ENCODE peak calls at places on chromosome 18, in six cellular contexts. One of them, this sample, is unnamed.

GRCh38 chr18:9772847-9773677 is 65.0 kb downstream of the RAB31 start:
- DNase-seq in osteoblast: no peak
- DNase-seq in tibial nerve: no peak
- DNase-seq in mesendoderm: no peak
- DNase-seq in HCT116: no peak
- DNase-seq in CD4-positive, CD25-positive, alpha-beta regulatory T cell: no peak
- DNase-seq in this sample: no peak

GRCh38 chr18:50161806-50162205 is 33.1 kb downstream of the MYO5B start:
- DNase-seq in tibial nerve: no peak
- DNase-seq in HCT116: no peak
- DNase-seq in CD4-positive, CD25-positive, alpha-beta regulatory T cell: no peak
- DNase-seq in mesendoderm: peak; percentile 22
- DNase-seq in osteoblast: no peak
- DNase-seq in this sample: no peak

GRCh38 chr18:36813753-36814130 is 15.1 kb downstream of the TPGS2 start:
- DNase-seq in mesendoderm: no peak
- DNase-seq in HCT116: no peak
- DNase-seq in osteoblast: no peak
- DNase-seq in CD4-positive, CD25-positive, alpha-beta regulatory T cell: no peak
- DNase-seq in tibial nerve: no peak
- DNase-seq in this sample: no peak

GRCh38 chr18:68803371-68803770 is 5.5 kb downstream of the CCDC102B start:
- DNase-seq in HCT116: no peak
- DNase-seq in osteoblast: no peak
- DNase-seq in tibial nerve: peak; percentile 32
- DNase-seq in mesendoderm: no peak
- DNase-seq in CD4-positive, CD25-positive, alpha-beta regulatory T cell: no peak
- DNase-seq in this sample: no peak

GRCh38 chr18:24656571-24656971 is 196.1 kb downstream of the HRH4 start:
- DNase-seq in mesendoderm: no peak
- DNase-seq in tibial nerve: no peak
- DNase-seq in HCT116: no peak
- DNase-seq in osteoblast: peak; percentile 11
- DNase-seq in CD4-positive, CD25-positive, alpha-beta regulatory T cell: no peak
- DNase-seq in this sample: no peak

GRCh38 chr18:26301681-26302080 is 75.4 kb downstream of the TAF4B start:
- DNase-seq in mesendoderm: no peak
- DNase-seq in osteoblast: no peak
- DNase-seq in CD4-positive, CD25-positive, alpha-beta regulatory T cell: no peak
- DNase-seq in tibial nerve: no peak
- DNase-seq in HCT116: no peak
- DNase-seq in this sample: no peak

GRCh38 chr18:25093131-25093530 is 258.8 kb downstream of the ZNF521 start:
- DNase-seq in mesendoderm: no peak
- DNase-seq in osteoblast: no peak
- DNase-seq in CD4-positive, CD25-positive, alpha-beta regulatory T cell: no peak
- DNase-seq in tibial nerve: no peak
- DNase-seq in HCT116: no peak
- DNase-seq in this sample: no peak

GRCh38 chr18:43534511-43534910 is 257.2 kb upstream of the SYT4 start:
- DNase-seq in tibial nerve: no peak
- DNase-seq in CD4-positive, CD25-positive, alpha-beta regulatory T cell: no peak
- DNase-seq in mesendoderm: peak; percentile 10
- DNase-seq in HCT116: no peak
- DNase-seq in osteoblast: no peak
- DNase-seq in this sample: no peak

GRCh38 chr18:56235773-56236115 is 402.6 kb downstream of the TXNL1 start:
- DNase-seq in HCT116: no peak
- DNase-seq in CD4-positive, CD25-positive, alpha-beta regulatory T cell: no peak
- DNase-seq in tibial nerve: no peak
- DNase-seq in osteoblast: no peak
- DNase-seq in mesendoderm: no peak
- DNase-seq in this sample: no peak

GRCh38 chr18:35522130-35522959 is 24.6 kb upstream of the INO80C start:
- DNase-seq in tibial nerve: no peak
- DNase-seq in mesendoderm: no peak
- DNase-seq in osteoblast: no peak
- DNase-seq in HCT116: no peak
- DNase-seq in CD4-positive, CD25-positive, alpha-beta regulatory T cell: no peak
- DNase-seq in this sample: no peak

GRCh38 chr18:48715651-48716354 is 177.0 kb downstream of the CTIF start:
- DNase-seq in mesendoderm: peak; percentile 54
- DNase-seq in HCT116: no peak
- DNase-seq in CD4-positive, CD25-positive, alpha-beta regulatory T cell: no peak
- DNase-seq in tibial nerve: peak; percentile 23
- DNase-seq in osteoblast: no peak
- DNase-seq in this sample: no peak

GRCh38 chr18:41761329-41762028 is 193.6 kb upstream of the PIK3C3 start:
- DNase-seq in mesendoderm: no peak
- DNase-seq in osteoblast: peak; percentile 85
- DNase-seq in tibial nerve: no peak
- DNase-seq in HCT116: no peak
- DNase-seq in CD4-positive, CD25-positive, alpha-beta regulatory T cell: no peak
- DNase-seq in this sample: no peak

GRCh38 chr18:54946149-54946581 is 13.1 kb downstream of the CCDC68 start:
- DNase-seq in mesendoderm: no peak
- DNase-seq in CD4-positive, CD25-positive, alpha-beta regulatory T cell: peak; percentile 47
- DNase-seq in HCT116: peak; percentile 26
- DNase-seq in tibial nerve: no peak
- DNase-seq in osteoblast: peak; percentile 38
- DNase-seq in this sample: no peak

GRCh38 chr18:58669731-58670379 is 1.4 kb upstream of the MALT1 start:
- DNase-seq in HCT116: peak; percentile 78
- DNase-seq in tibial nerve: no peak
- DNase-seq in CD4-positive, CD25-positive, alpha-beta regulatory T cell: peak; percentile 62
- DNase-seq in osteoblast: peak; percentile 44
- DNase-seq in mesendoderm: no peak
- DNase-seq in this sample: no peak

GRCh38 chr18:46946656-46947282 is 29.4 kb downstream of the KATNAL2 start:
- DNase-seq in osteoblast: peak; percentile 93
- DNase-seq in HCT116: no peak
- DNase-seq in CD4-positive, CD25-positive, alpha-beta regulatory T cell: peak; percentile 79
- DNase-seq in tibial nerve: peak; percentile 39
- DNase-seq in mesendoderm: peak; percentile 96
- DNase-seq in this sample: peak; percentile 32

GRCh38 chr18:49023938-49024341 is 73.2 kb upstream of the SMAD7 start:
- DNase-seq in tibial nerve: no peak
- DNase-seq in HCT116: no peak
- DNase-seq in mesendoderm: no peak
- DNase-seq in osteoblast: no peak
- DNase-seq in CD4-positive, CD25-positive, alpha-beta regulatory T cell: no peak
- DNase-seq in this sample: no peak

GRCh38 chr18:35713545-35713944 is 132.0 kb downstream of the GALNT1 start:
- DNase-seq in tibial nerve: no peak
- DNase-seq in mesendoderm: peak; percentile 71
- DNase-seq in CD4-positive, CD25-positive, alpha-beta regulatory T cell: no peak
- DNase-seq in HCT116: no peak
- DNase-seq in osteoblast: no peak
- DNase-seq in this sample: no peak

GRCh38 chr18:79528296-79528695 is 132.6 kb downstream of the NFATC1 start:
- DNase-seq in mesendoderm: no peak
- DNase-seq in tibial nerve: no peak
- DNase-seq in osteoblast: peak; percentile 87
- DNase-seq in CD4-positive, CD25-positive, alpha-beta regulatory T cell: no peak
- DNase-seq in HCT116: no peak
- DNase-seq in this sample: no peak

GRCh38 chr18:78979682-78980278 is at the start of gene SALL3:
- DNase-seq in tibial nerve: no peak
- DNase-seq in HCT116: no peak
- DNase-seq in CD4-positive, CD25-positive, alpha-beta regulatory T cell: no peak
- DNase-seq in mesendoderm: peak; percentile 87
- DNase-seq in osteoblast: peak; percentile 91
- DNase-seq in this sample: peak; percentile 39

GRCh38 chr18:12839057-12839525 is 44.9 kb downstream of the PTPN2 start:
- DNase-seq in HCT116: no peak
- DNase-seq in mesendoderm: no peak
- DNase-seq in CD4-positive, CD25-positive, alpha-beta regulatory T cell: peak; percentile 74
- DNase-seq in tibial nerve: no peak
- DNase-seq in osteoblast: no peak
- DNase-seq in this sample: no peak
- H3K27ac ChIP-seq in HCT116: no peak overlapping the region
- H3K27ac ChIP-seq in mesendoderm: no peak overlapping the region
- H3K27ac ChIP-seq in CD4-positive, CD25-positive, alpha-beta regulatory T cell: peak overlapping the region; percentile 83
- H3K27ac ChIP-seq in tibial nerve: no peak overlapping the region
- H3K27ac ChIP-seq in osteoblast: peak overlapping the region; percentile 68
- H3K27ac ChIP-seq in this sample: no peak overlapping the region

DNA sequence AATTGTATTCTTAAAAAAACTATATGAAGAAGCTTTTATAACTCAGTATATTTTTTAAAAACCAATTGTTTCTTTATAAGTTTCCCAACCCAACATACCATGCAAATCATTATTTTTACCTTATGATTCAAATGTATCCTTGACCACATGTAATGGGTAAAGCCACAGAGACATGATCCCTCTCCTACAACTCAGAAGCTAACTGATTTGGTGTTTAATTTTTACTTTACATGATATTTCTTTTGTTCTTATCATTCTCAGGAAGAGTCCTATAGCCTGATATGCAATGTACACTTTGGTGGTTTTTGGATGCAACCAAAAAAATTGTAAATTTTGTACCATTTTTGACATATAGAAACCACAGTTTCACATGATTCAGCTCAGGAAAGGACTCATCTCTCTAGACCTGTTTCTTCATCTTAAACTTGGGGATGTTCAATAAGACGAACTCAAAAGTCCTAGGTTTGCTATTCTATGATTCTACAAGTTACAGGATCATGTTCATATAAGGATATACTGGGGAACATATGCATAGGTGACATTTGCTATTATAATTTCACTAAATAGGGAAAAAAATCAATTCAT is 85.2 kb upstream of the RBBP8 start:
- DNase-seq in CD4-positive, CD25-positive, alpha-beta regulatory T cell: no peak
- DNase-seq in osteoblast: no peak
- DNase-seq in HCT116: no peak
- DNase-seq in mesendoderm: no peak
- DNase-seq in tibial nerve: no peak
- DNase-seq in this sample: no peak
- H3K27ac ChIP-seq in CD4-positive, CD25-positive, alpha-beta regulatory T cell: no peak overlapping the region
- H3K27ac ChIP-seq in osteoblast: no peak overlapping the region
- H3K27ac ChIP-seq in HCT116: no peak overlapping the region
- H3K27ac ChIP-seq in mesendoderm: no peak overlapping the region
- H3K27ac ChIP-seq in tibial nerve: no peak overlapping the region
- H3K27ac ChIP-seq in this sample: no peak overlapping the region

GRCh38 chr18:75106746-75107145 is 102.2 kb downstream of the PTGR3 start:
- DNase-seq in tibial nerve: no peak
- DNase-seq in osteoblast: no peak
- DNase-seq in HCT116: no peak
- DNase-seq in CD4-positive, CD25-positive, alpha-beta regulatory T cell: no peak
- DNase-seq in mesendoderm: no peak
- DNase-seq in this sample: no peak

GRCh38 chr18:75105551-75106254 is 103.2 kb downstream of the PTGR3 start:
- DNase-seq in CD4-positive, CD25-positive, alpha-beta regulatory T cell: no peak
- DNase-seq in osteoblast: no peak
- DNase-seq in HCT116: no peak
- DNase-seq in mesendoderm: no peak
- DNase-seq in tibial nerve: no peak
- DNase-seq in this sample: no peak

GRCh38 chr18:75101916-75102315 is 107.0 kb downstream of the PTGR3 start:
- DNase-seq in CD4-positive, CD25-positive, alpha-beta regulatory T cell: no peak
- DNase-seq in tibial nerve: no peak
- DNase-seq in mesendoderm: no peak
- DNase-seq in osteoblast: no peak
- DNase-seq in HCT116: no peak
- DNase-seq in this sample: no peak

GRCh38 chr18:75107196-75107930 is 101.6 kb downstream of the PTGR3 start:
- DNase-seq in osteoblast: no peak
- DNase-seq in mesendoderm: no peak
- DNase-seq in CD4-positive, CD25-positive, alpha-beta regulatory T cell: no peak
- DNase-seq in tibial nerve: no peak
- DNase-seq in HCT116: no peak
- DNase-seq in this sample: no peak

DNA sequence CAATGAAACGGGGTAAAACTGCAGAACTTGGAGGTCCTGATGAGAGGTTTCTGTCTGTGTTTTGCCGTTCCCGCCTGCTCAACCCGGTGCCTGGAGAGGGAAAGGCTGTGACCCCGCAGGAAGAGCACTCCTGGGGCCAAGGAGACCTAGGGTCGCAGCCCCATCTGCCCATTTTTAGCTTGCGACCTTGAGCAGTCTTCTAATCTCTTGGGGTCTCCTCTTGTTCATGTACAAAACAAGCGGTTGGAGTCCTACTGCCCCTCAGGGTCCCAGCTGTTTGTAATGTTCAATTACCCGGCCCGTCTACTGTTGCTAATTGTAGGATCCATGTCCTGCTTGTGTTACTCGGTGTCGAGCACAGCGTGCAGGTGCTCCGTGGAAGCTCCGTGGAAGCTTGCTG is 104.5 kb downstream of the PTGR3 start:
- DNase-seq in mesendoderm: no peak
- DNase-seq in HCT116: no peak
- DNase-seq in osteoblast: no peak
- DNase-seq in tibial nerve: no peak
- DNase-seq in CD4-positive, CD25-positive, alpha-beta regulatory T cell: no peak
- DNase-seq in this sample: no peak
- H3K27ac ChIP-seq in mesendoderm: no peak overlapping the region
- H3K27ac ChIP-seq in HCT116: no peak overlapping the region
- H3K27ac ChIP-seq in osteoblast: no peak overlapping the region
- H3K27ac ChIP-seq in tibial nerve: no peak overlapping the region
- H3K27ac ChIP-seq in CD4-positive, CD25-positive, alpha-beta regulatory T cell: no peak overlapping the region
- H3K27ac ChIP-seq in this sample: no peak overlapping the region

DNA sequence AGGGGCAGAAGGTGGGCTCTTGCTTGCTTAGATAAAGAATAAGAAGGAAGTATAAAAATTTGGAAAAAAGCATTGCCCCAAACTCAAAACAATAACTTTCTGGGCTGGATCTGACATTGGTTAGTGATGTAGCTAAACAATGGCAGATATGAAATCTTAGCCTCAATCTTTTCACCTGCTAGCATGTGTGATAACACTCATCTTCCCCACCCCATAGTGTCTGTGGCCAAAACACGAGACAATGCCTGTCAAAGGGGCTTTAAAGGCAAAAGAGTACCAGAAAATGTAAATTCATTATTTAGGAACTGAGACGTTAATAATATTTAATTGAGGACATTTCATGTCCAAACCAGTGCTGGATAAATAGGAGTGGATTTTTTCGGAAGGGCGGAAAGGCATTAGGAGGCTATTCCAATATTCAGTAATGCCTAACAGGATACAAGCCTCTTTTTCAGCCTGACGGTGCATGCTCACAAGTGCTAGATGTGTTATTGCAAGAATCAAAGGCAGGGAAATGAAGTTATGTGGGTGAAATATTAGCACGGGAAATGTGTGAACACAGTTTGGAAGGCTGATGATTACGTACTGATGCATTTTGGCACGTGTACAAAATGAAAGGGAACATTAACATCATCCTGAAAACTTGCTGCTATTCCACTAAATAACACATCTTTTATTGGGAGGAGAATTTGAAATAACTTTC is 395.7 kb downstream of the GALR1 start:
- DNase-seq in CD4-positive, CD25-positive, alpha-beta regulatory T cell: no peak
- DNase-seq in tibial nerve: no peak
- DNase-seq in mesendoderm: no peak
- DNase-seq in HCT116: no peak
- DNase-seq in osteoblast: no peak
- DNase-seq in this sample: no peak
- H3K27ac ChIP-seq in CD4-positive, CD25-positive, alpha-beta regulatory T cell: no peak overlapping the region
- H3K27ac ChIP-seq in tibial nerve: no peak overlapping the region
- H3K27ac ChIP-seq in mesendoderm: no peak overlapping the region
- H3K27ac ChIP-seq in HCT116: no peak overlapping the region
- H3K27ac ChIP-seq in osteoblast: no peak overlapping the region
- H3K27ac ChIP-seq in this sample: no peak overlapping the region